ENCODE peak calls at places on chromosomes 5 and 9, in nine cellular contexts. I, M, J, V, G, C, T, R and H are unnamed samples.

GRCh38 chr5:158273035-158273434 is 414.1 kb upstream of the CLINT1 start:
- DNase-seq in V (no peak), R (no peak), T (no peak), I (no peak), G (no peak), J (no peak), M (no peak), C (no peak), H (no peak)

GRCh38 chr9:130927995-130928900 is 10.8 kb downstream of the FIBCD1 start:
- DNase-seq in M (peak), J (peak), T (peak), G (peak), I (peak), V (peak), R (no peak), C (no peak), H (no peak)

GRCh38 chr5:612498-613424 is 621 bp downstream of the CEP72 start:
- DNase-seq in R (peak), I (no peak), C (no peak), G (no peak), T (peak), M (peak), J (no peak), V (peak), H (peak)

GRCh38 chr9:106954562-106954961 is 91.6 kb downstream of the ZNF462 start:
- DNase-seq in I (no peak), V (no peak), G (no peak), R (no peak), J (no peak), T (peak), M (no peak), C (no peak), H (no peak)

GRCh38 chr9:134168731-134169130 is 4.4 kb upstream of the RNU6ATAC start:
- DNase-seq in J (no peak), T (no peak), I (no peak), V (no peak), R (no peak), G (no peak), M (no peak), C (no peak), H (no peak)

GRCh38 chr9:130912932-130913598 is 16.5 kb upstream of the QRFP start:
- DNase-seq in I (no peak), J (no peak), R (no peak), C (no peak), M (no peak), G (no peak), V (peak), T (peak), H (no peak)

GRCh38 chr9:91421987-91422765 is 1.5 kb downstream of the NFIL3 start:
- DNase-seq in V (peak), M (no peak), I (peak), J (no peak), R (no peak), G (no peak), C (no peak), T (peak), H (no peak)

GRCh38 chr5:112312295-112312694 is 106.8 kb downstream of the EPB41L4A start:
- DNase-seq in V (no peak), T (no peak), C (no peak), I (no peak), G (no peak), J (no peak), R (no peak), M (no peak), H (no peak)

GRCh38 chr9:9212963-9213362 is 1399.8 kb downstream of the PTPRD start:
- DNase-seq in V (no peak), C (no peak), T (no peak), M (no peak), J (no peak), G (no peak), R (no peak), I (no peak), H (no peak)

GRCh38 chr5:25119654-25120053 is 474.9 kb upstream of the CDH10 start:
- DNase-seq in T (peak), I (no peak), J (no peak), V (no peak), G (no peak), M (no peak), R (no peak), C (no peak), H (peak)

GRCh38 chr5:75010838-75011237 is 41.5 kb downstream of the GCNT4 start:
- DNase-seq in C (no peak), G (no peak), I (no peak), J (no peak), T (no peak), R (no peak), M (no peak), V (no peak), H (no peak)

GRCh38 chr5:111134080-111134479 is 41.9 kb downstream of the WDR36 start:
- DNase-seq in T (no peak), R (no peak), G (no peak), M (no peak), J (no peak), I (no peak), V (peak), C (no peak), H (no peak)

GRCh38 chr9:70465398-70465797 is 50.9 kb upstream of the KLF9 start:
- DNase-seq in G (no peak), V (no peak), M (no peak), I (no peak), C (no peak), J (no peak), T (no peak), R (no peak), H (no peak)

GRCh38 chr9:129763235-129763917 is 10.5 kb upstream of the PTGES start:
- DNase-seq in G (no peak), I (no peak), V (peak), R (no peak), T (no peak), J (no peak), C (no peak), M (no peak), H (no peak)

GRCh38 chr5:125316913-125317545 is 570.6 kb upstream of the ZNF608 start:
- DNase-seq in T (no peak), M (no peak), J (no peak), G (no peak), V (no peak), I (no peak), C (no peak), R (no peak), H (no peak)

GRCh38 chr9:5614192-5614591 is 14.7 kb upstream of the RIC1 start:
- DNase-seq in I (no peak), G (no peak), R (no peak), J (no peak), C (no peak), T (no peak), M (no peak), V (no peak), H (no peak)

GRCh38 chr9:5612187-5612535 is 16.7 kb upstream of the RIC1 start:
- DNase-seq in V (no peak), I (no peak), J (no peak), C (no peak), M (no peak), R (no peak), T (no peak), G (no peak), H (no peak)

GRCh38 chr9:5610491-5610890 is 18.4 kb upstream of the RIC1 start:
- DNase-seq in M (no peak), R (no peak), G (no peak), J (no peak), V (no peak), T (no peak), I (no peak), C (no peak), H (no peak)

GRCh38 chr9:5611321-5612186 is 17.4 kb upstream of the RIC1 start:
- DNase-seq in T (no peak), G (no peak), I (no peak), J (no peak), V (no peak), C (no peak), M (no peak), R (no peak), H (no peak)

DNA sequence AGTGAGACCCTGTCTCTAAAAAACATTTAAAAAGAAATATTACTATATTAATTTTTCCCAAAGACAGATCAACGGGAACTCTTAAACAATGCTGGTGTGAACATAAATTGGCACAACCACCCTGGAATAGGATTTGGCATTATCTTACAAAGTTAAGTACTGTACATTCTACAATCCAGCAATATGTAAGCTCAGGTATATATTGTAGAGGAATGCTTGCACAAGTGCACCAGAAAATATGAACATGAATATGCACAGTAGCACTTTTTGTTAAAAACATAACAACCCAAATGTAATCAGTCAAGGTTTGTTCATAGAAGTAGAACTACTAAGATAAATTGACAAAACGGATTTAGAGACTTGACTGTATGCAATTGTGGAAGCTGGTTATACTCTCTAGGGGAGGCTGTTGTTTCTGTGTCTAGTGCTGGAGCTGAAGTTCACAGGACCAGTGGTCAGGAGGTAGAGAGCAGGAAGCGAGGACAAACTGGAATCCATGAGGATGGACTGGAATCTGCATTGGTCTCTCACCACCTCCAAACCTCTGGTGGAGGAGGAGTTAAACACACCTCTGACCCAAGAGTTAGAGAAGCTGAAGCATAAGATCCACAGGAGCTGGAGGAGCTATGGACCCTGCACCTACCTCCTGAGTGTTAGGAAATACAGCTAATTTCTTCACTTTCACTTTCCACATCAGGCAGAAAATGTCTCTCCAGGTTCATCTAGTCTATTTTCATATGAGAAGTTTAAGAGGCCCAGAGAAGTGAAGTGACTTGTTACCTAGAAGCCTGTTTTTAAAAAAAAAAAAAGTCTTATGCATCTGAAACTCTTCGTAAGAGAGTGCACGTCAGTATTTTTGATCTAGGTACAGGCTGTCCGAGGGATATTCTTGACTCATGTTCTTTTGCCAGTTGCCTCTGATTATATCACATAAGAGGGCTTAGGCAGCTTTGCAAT is 20.3 kb upstream of the RIC1 start:
- DNase-seq in M (no peak), R (no peak), J (peak), C (no peak), G (peak), T (no peak), V (no peak), I (no peak), H (no peak)
- H3K4me3 ChIP-seq in M (no peak), R (no peak), J (peak), C (peak), G (peak), T (no peak), V (no peak), I (no peak), H (no peak)

DNA sequence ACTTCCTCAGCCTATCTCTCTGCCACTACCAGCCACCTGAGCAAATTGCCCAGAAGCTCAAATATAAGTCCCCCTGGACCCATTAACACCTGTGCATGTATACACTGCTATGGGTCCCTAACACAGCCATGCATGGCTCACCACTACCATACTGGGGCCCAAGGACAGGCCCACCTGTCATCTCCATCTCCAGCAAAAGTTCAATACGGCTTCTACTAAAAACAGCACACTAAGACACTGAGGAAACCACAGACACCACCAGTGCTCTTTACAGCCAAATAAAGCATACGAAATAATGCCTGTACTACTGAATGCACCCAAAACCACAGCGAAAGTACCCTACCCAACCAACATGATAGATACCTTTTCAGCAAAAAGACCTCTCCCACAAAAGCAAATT is 85.6 kb upstream of the GHR start:
- DNase-seq in G (no peak), M (no peak), C (no peak), R (no peak), V (no peak), T (no peak), J (no peak), I (no peak), H (no peak)
- H3K4me3 ChIP-seq in G (no peak), M (no peak), C (no peak), R (no peak), V (no peak), T (no peak), J (no peak), I (no peak), H (no peak)

GRCh38 chr9:105921057-105921721 is 226.8 kb downstream of the TMEM38B start:
- DNase-seq in T (no peak), I (no peak), J (no peak), C (no peak), M (no peak), V (peak), R (no peak), G (no peak), H (no peak)
- H3K4me3 ChIP-seq in T (no peak), I (no peak), J (no peak), C (no peak), M (no peak), V (no peak), R (no peak), G (no peak), H (no peak)

DNA sequence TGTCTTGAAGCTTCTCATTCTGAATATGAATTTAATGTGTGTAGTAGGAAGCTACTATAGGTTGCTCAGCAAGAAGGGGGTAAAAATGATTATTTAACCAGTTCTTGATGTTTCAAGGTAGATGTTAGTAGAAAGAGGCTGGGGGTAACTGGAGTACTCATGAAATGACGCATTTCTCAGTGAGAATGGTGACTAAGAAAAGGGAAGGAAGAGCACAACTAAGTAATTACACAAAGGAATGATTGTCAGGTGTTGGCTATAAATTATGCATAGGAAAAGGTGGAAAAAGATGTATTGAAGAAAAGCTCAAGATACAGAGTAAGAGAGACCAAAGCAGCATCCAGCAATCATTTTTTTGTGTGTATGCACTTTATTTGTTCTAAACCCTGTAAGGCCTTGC is 1.4 kb upstream of the PSIP1 start:
- DNase-seq in C (no peak), G (peak), J (peak), R (no peak), M (no peak), V (no peak), T (no peak), I (no peak), H (no peak)
- H3K4me3 ChIP-seq in C (no peak), G (no peak), J (peak), R (no peak), M (no peak), V (no peak), T (no peak), I (no peak), H (no peak)

GRCh38 chr5:173602423-173602822 is 14.0 kb downstream of the BOD1 start:
- DNase-seq in V (peak), R (no peak), M (no peak), C (no peak), J (no peak), I (no peak), G (no peak), T (no peak), H (no peak)

GRCh38 chr5:173598686-173599085 is 17.8 kb downstream of the BOD1 start:
- DNase-seq in G (no peak), V (no peak), I (no peak), J (no peak), C (no peak), M (no peak), T (no peak), R (no peak), H (no peak)

GRCh38 chr5:173604141-173604540 is 12.3 kb downstream of the BOD1 start:
- DNase-seq in R (no peak), J (no peak), C (no peak), V (no peak), G (no peak), T (no peak), M (no peak), I (no peak), H (no peak)
- H3K4me3 ChIP-seq in R (no peak), J (no peak), C (no peak), V (no peak), G (no peak), T (no peak), M (no peak), I (no peak), H (no peak)